ENCODE peak calls at places on chromosome 12, in five cellular contexts. One of them, this sample, is unnamed.

GRCh38 chr12:25249951-25250738 is 584 bp downstream of the KRAS start:
- DNase-seq in HCT116: no peak
- DNase-seq in neural progenitor cell: peak
- DNase-seq in fibroblast of lung: peak
- DNase-seq in IMR-90: peak
- DNase-seq in this sample: no peak

GRCh38 chr12:103811791-103812190 is 29.2 kb downstream of the NT5DC3 start:
- DNase-seq in neural progenitor cell: no peak
- DNase-seq in IMR-90: no peak
- DNase-seq in HCT116: no peak
- DNase-seq in fibroblast of lung: no peak
- DNase-seq in this sample: no peak

GRCh38 chr12:100247765-100248164 is 19.1 kb downstream of the DEPDC4 start:
- DNase-seq in neural progenitor cell: no peak
- DNase-seq in IMR-90: no peak
- DNase-seq in HCT116: no peak
- DNase-seq in fibroblast of lung: no peak
- DNase-seq in this sample: no peak

GRCh38 chr12:107379852-107380567 is 286.7 kb upstream of the CRY1 start:
- DNase-seq in HCT116: peak
- DNase-seq in IMR-90: peak
- DNase-seq in fibroblast of lung: peak
- DNase-seq in neural progenitor cell: no peak
- DNase-seq in this sample: no peak

GRCh38 chr12:12007713-12008231 is 63.0 kb upstream of the BCL2L14 start:
- DNase-seq in fibroblast of lung: no peak
- DNase-seq in IMR-90: no peak
- DNase-seq in neural progenitor cell: no peak
- DNase-seq in HCT116: no peak
- DNase-seq in this sample: no peak

GRCh38 chr12:6141048-6141447 is 16.6 kb upstream of the VWF start:
- DNase-seq in fibroblast of lung: no peak
- DNase-seq in neural progenitor cell: no peak
- DNase-seq in IMR-90: peak
- DNase-seq in HCT116: no peak
- DNase-seq in this sample: no peak

GRCh38 chr12:30753233-30753632 is 1.5 kb downstream of the CAPRIN2 start:
- DNase-seq in neural progenitor cell: peak
- DNase-seq in IMR-90: peak
- DNase-seq in fibroblast of lung: peak
- DNase-seq in HCT116: no peak
- DNase-seq in this sample: no peak

GRCh38 chr12:42696424-42697149 is 107.0 kb upstream of the PRICKLE1 start:
- DNase-seq in IMR-90: peak
- DNase-seq in neural progenitor cell: no peak
- DNase-seq in HCT116: no peak
- DNase-seq in fibroblast of lung: peak
- DNase-seq in this sample: no peak

GRCh38 chr12:17577405-17577804 is 512.6 kb downstream of the RERGL start:
- DNase-seq in IMR-90: no peak
- DNase-seq in neural progenitor cell: no peak
- DNase-seq in fibroblast of lung: no peak
- DNase-seq in HCT116: no peak
- DNase-seq in this sample: no peak

GRCh38 chr12:13670249-13670648 is 311.2 kb downstream of the GRIN2B start:
- DNase-seq in fibroblast of lung: no peak
- DNase-seq in neural progenitor cell: no peak
- DNase-seq in IMR-90: no peak
- DNase-seq in HCT116: no peak
- DNase-seq in this sample: no peak

GRCh38 chr12:54723653-54724256 is 75.6 kb upstream of the DCD start:
- DNase-seq in fibroblast of lung: peak
- DNase-seq in HCT116: peak
- DNase-seq in IMR-90: peak
- DNase-seq in neural progenitor cell: peak
- DNase-seq in this sample: no peak

GRCh38 chr12:93790472-93791152 is 113.4 kb downstream of the CRADD start:
- DNase-seq in IMR-90: peak
- DNase-seq in neural progenitor cell: no peak
- DNase-seq in fibroblast of lung: peak
- DNase-seq in HCT116: no peak
- DNase-seq in this sample: peak

GRCh38 chr12:129067482-129067881 is 214.2 kb downstream of the GLT1D1 start:
- DNase-seq in IMR-90: no peak
- DNase-seq in HCT116: no peak
- DNase-seq in fibroblast of lung: peak
- DNase-seq in neural progenitor cell: peak
- DNase-seq in this sample: no peak

GRCh38 chr12:103768467-103769123 is 72.4 kb downstream of the NT5DC3 start:
- DNase-seq in IMR-90: no peak
- DNase-seq in fibroblast of lung: no peak
- DNase-seq in HCT116: no peak
- DNase-seq in neural progenitor cell: no peak
- DNase-seq in this sample: no peak

GRCh38 chr12:90021729-90022249 is 313.2 kb upstream of the ATP2B1 start:
- DNase-seq in neural progenitor cell: no peak
- DNase-seq in fibroblast of lung: no peak
- DNase-seq in IMR-90: no peak
- DNase-seq in HCT116: no peak
- DNase-seq in this sample: no peak

GRCh38 chr12:3012786-3013185 is 53.6 kb downstream of the TEAD4 start:
- DNase-seq in fibroblast of lung: peak
- DNase-seq in HCT116: no peak
- DNase-seq in IMR-90: peak
- DNase-seq in neural progenitor cell: no peak
- DNase-seq in this sample: no peak

GRCh38 chr12:124191024-124191359 is 103.9 kb upstream of the RFLNA start:
- DNase-seq in HCT116: peak
- DNase-seq in neural progenitor cell: peak
- DNase-seq in IMR-90: no peak
- DNase-seq in fibroblast of lung: peak
- DNase-seq in this sample: no peak

GRCh38 chr12:99479149-99479548 is 168.4 kb upstream of the GARIN6 start:
- DNase-seq in HCT116: no peak
- DNase-seq in fibroblast of lung: no peak
- DNase-seq in IMR-90: no peak
- DNase-seq in neural progenitor cell: no peak
- DNase-seq in this sample: no peak

GRCh38 chr12:104304261-104305004 is 894 bp downstream of the EID3 start:
- DNase-seq in HCT116: no peak
- DNase-seq in neural progenitor cell: no peak
- DNase-seq in IMR-90: no peak
- DNase-seq in fibroblast of lung: peak
- DNase-seq in this sample: no peak

GRCh38 chr12:47636908-47637780 is 68.7 kb downstream of the RPAP3 start:
- DNase-seq in fibroblast of lung: no peak
- DNase-seq in HCT116: peak
- DNase-seq in IMR-90: no peak
- DNase-seq in neural progenitor cell: peak
- DNase-seq in this sample: peak

GRCh38 chr12:20132818-20133217 is 235.5 kb upstream of the PDE3A start:
- DNase-seq in fibroblast of lung: no peak
- DNase-seq in HCT116: no peak
- DNase-seq in IMR-90: no peak
- DNase-seq in neural progenitor cell: peak
- DNase-seq in this sample: no peak
- H2AFZ ChIP-seq in fibroblast of lung: no peak
- H2AFZ ChIP-seq in HCT116: no peak
- H2AFZ ChIP-seq in IMR-90: peak
- H2AFZ ChIP-seq in neural progenitor cell: peak
- H2AFZ ChIP-seq in this sample: no peak

GRCh38 chr12:132141976-132142678 is 2.0 kb downstream of the DDX51 start:
- DNase-seq in HCT116: no peak
- DNase-seq in IMR-90: no peak
- DNase-seq in neural progenitor cell: no peak
- DNase-seq in fibroblast of lung: no peak
- DNase-seq in this sample: no peak
- H3K27ac ChIP-seq in HCT116: no peak
- H3K27ac ChIP-seq in IMR-90: no peak
- H3K27ac ChIP-seq in neural progenitor cell: no peak
- H3K27ac ChIP-seq in fibroblast of lung: no peak
- H3K27ac ChIP-seq in this sample: no peak

GRCh38 chr12:64450711-64451486 is 1.0 kb upstream of the TBK1 start:
- DNase-seq in neural progenitor cell: peak
- DNase-seq in HCT116: no peak
- DNase-seq in fibroblast of lung: peak
- DNase-seq in IMR-90: peak
- DNase-seq in this sample: no peak
- H2AFZ ChIP-seq in neural progenitor cell: no peak
- H2AFZ ChIP-seq in HCT116: no peak
- H2AFZ ChIP-seq in fibroblast of lung: no peak
- H2AFZ ChIP-seq in IMR-90: peak
- H2AFZ ChIP-seq in this sample: no peak

DNA sequence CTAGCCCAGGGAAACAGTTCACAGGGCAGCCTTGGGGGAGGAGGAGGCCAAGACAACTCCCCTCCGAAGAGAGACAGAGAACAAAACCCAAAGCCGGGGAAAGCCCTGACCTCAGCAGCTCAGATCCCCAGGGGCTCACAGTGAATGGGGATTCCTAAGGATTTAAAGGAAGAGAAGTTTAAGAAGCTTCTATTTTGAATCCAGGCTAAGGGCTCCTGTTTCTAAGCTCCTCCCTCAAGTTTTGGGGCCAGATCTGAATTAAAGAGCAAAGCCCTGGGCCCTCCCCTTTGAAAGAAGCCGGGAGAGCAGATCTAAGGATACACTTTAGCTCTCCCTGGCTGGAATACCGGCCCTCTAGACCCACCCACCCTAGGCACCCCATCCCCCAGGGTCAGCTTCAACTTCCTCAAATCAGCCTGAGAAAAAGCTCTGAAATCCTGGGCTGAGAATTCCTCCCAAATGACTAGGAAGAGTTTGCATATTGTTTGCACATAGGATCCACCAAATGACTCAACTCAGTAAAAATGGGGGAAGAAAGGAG is 3.9 kb downstream of the KDM2B start:
- DNase-seq in neural progenitor cell: peak
- DNase-seq in fibroblast of lung: peak
- DNase-seq in IMR-90: peak
- DNase-seq in HCT116: no peak
- DNase-seq in this sample: no peak
- H3K27ac ChIP-seq in neural progenitor cell: peak
- H3K27ac ChIP-seq in fibroblast of lung: peak
- H3K27ac ChIP-seq in IMR-90: peak
- H3K27ac ChIP-seq in HCT116: no peak
- H3K27ac ChIP-seq in this sample: peak

GRCh38 chr12:127253797-127254196 is 1013.2 kb upstream of the TMEM132C start:
- DNase-seq in IMR-90: no peak
- DNase-seq in neural progenitor cell: no peak
- DNase-seq in fibroblast of lung: no peak
- DNase-seq in HCT116: no peak
- DNase-seq in this sample: no peak

GRCh38 chr12:127245009-127245408 is 1022.0 kb upstream of the TMEM132C start:
- DNase-seq in HCT116: no peak
- DNase-seq in neural progenitor cell: no peak
- DNase-seq in fibroblast of lung: peak
- DNase-seq in IMR-90: peak
- DNase-seq in this sample: no peak

GRCh38 chr12:127245437-127245836 is 1021.5 kb upstream of the TMEM132C start:
- DNase-seq in fibroblast of lung: peak
- DNase-seq in neural progenitor cell: no peak
- DNase-seq in HCT116: no peak
- DNase-seq in IMR-90: peak
- DNase-seq in this sample: no peak

DNA sequence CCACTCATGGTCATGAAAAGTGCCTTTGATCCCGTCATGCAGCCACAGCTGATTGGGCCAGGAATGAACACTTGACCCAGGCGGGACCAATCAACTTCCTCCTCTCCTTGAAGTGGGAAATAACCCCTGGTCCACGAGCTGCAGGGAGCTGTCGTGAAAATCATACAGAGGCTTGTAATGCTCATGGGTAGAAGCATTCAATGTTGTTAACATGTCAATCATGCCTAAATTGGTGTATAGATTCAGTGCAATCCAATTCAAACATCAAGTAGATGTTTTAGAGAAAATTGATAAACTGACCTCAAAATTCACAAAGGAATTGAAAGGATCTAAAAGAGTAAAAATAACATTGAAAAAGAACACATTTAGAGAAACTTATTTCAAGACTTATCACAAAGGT is 1019.0 kb upstream of the TMEM132C start:
- DNase-seq in HCT116: no peak
- DNase-seq in IMR-90: no peak
- DNase-seq in fibroblast of lung: no peak
- DNase-seq in neural progenitor cell: no peak
- DNase-seq in this sample: no peak
- H2AFZ ChIP-seq in HCT116: no peak
- H2AFZ ChIP-seq in IMR-90: no peak
- H2AFZ ChIP-seq in fibroblast of lung: no peak
- H2AFZ ChIP-seq in neural progenitor cell: no peak
- H2AFZ ChIP-seq in this sample: no peak

GRCh38 chr12:119179335-119180021 is 747 bp downstream of the HSPB8 start:
- DNase-seq in neural progenitor cell: peak
- DNase-seq in HCT116: peak
- DNase-seq in IMR-90: peak
- DNase-seq in fibroblast of lung: peak
- DNase-seq in this sample: no peak
- H3K27ac ChIP-seq in neural progenitor cell: no peak
- H3K27ac ChIP-seq in HCT116: peak
- H3K27ac ChIP-seq in IMR-90: peak
- H3K27ac ChIP-seq in fibroblast of lung: peak
- H3K27ac ChIP-seq in this sample: no peak

This sample was measured in keratinocyte.